ENCODE peak calls at places on chromosomes 4 and X, in seven cellular contexts. J, R, N, M, H, W and D are unnamed samples.
A peak's percentile ranks its signal among the peaks of the same experiment; 100 is the strongest.

GRCh38 chr4:160498211-160498610 is 1395.3 kb downstream of the RAPGEF2 start:
- DNase-seq in J (no peak), H (no peak), W (no peak), R (no peak), N (no peak), M (no peak), D (no peak)

GRCh38 chr4:25031077-25031606 is 396 bp upstream of the LGI2 start:
- DNase-seq in W (no peak), N (no peak), M (peak; percentile 22), R (no peak), J (peak; percentile 69), H (peak; percentile 30), D (peak; percentile 45)

GRCh38 chr4:3805026-3805425 is 38.8 kb downstream of the ADRA2C start:
- DNase-seq in M (no peak), R (no peak), N (no peak), W (no peak), J (no peak), H (no peak), D (no peak)

GRCh38 chrX:10534611-10535010 is 85.8 kb downstream of the MID1 start:
- DNase-seq in R (no peak), N (no peak), M (no peak), W (no peak), J (no peak), H (no peak), D (no peak)

GRCh38 chrX:45142185-45142584 is 58.5 kb downstream of the DIPK2B start:
- DNase-seq in M (no peak), R (no peak), W (no peak), J (no peak), H (no peak), N (no peak), D (no peak)

GRCh38 chr4:4383085-4383484 is 3.8 kb upstream of the NSG1 start:
- DNase-seq in J (no peak), M (peak; percentile 46), R (no peak), W (no peak), H (no peak), N (no peak), D (no peak)

GRCh38 chr4:108171541-108172230 is 3.0 kb upstream of the LEF1 start:
- DNase-seq in H (no peak), M (no peak), J (no peak), W (no peak), R (no peak), N (no peak), D (peak; percentile 55)

GRCh38 chrX:41100819-41101218 is 15.6 kb downstream of the USP9X start:
- DNase-seq in W (no peak), M (no peak), H (no peak), J (no peak), N (no peak), R (no peak), D (no peak)

GRCh38 chrX:133444952-133445831 is 29.9 kb upstream of the GPC4 start:
- DNase-seq in J (peak; percentile 3), R (no peak), M (no peak), W (no peak), N (no peak), H (no peak), D (peak; percentile 41)

GRCh38 chrX:103831803-103832544 is at the start of gene RAB9B:
- DNase-seq in H (peak; percentile 42), J (peak; percentile 7), M (peak; percentile 70), N (no peak), W (peak; percentile 64), R (no peak), D (peak; percentile 59)

GRCh38 chr4:187046471-187046870 is 322.8 kb upstream of the FAT1 start:
- DNase-seq in M (no peak), J (no peak), N (no peak), W (no peak), R (no peak), H (no peak), D (no peak)

GRCh38 chrX:133928365-133928764 is 57.0 kb downstream of the GPC3 start:
- DNase-seq in R (no peak), H (no peak), J (no peak), W (no peak), N (no peak), M (no peak), D (no peak)

GRCh38 chrX:45517090-45517973 is 316.7 kb upstream of the DIPK2B start:
- DNase-seq in J (peak; percentile 39), H (peak; percentile 55), M (no peak), N (no peak), R (no peak), W (no peak), D (no peak)

GRCh38 chrX:130171446-130172126 is at the start of gene RAB33A:
- DNase-seq in J (peak; percentile 28), N (no peak), R (no peak), M (peak; percentile 18), W (peak; percentile 60), H (peak; percentile 21), D (no peak)

GRCh38 chr4:24240655-24241054 is 343.7 kb downstream of the DHX15 start:
- DNase-seq in W (no peak), M (no peak), R (no peak), H (no peak), J (no peak), N (no peak), D (no peak)

DNA sequence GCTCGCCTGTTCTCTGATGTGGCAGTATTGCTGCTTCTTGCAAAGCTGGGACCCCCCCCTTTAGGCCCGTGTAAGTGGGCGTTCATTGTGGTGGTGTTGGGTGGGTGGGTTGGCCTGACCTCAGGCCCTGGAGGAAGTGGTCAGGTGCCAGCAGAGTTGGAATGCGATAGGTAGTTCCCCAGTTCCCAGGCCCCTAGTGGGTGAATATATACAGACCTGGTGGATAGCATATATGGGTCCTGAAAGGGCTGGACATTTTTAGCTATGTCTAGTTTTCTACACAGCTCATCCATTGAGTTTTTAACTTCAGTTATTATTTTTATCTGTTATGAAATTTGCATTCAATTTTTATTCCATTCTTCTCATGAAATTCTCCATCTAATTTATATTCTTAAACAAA is 35.8 kb upstream of the UCP1 start:
- DNase-seq in M (no peak), W (no peak), R (no peak), N (no peak), H (no peak), J (no peak), D (no peak)
- TF ChIP-seq CTCF in M (no peak), W (no peak), R (no peak), N (no peak), H (no peak), J (no peak), D (no peak)

GRCh38 chr4:126404549-126404948 is 1089.8 kb downstream of the FAT4 start:
- DNase-seq in N (no peak), M (no peak), W (no peak), R (no peak), J (no peak), H (no peak), D (no peak)

GRCh38 chr4:126411047-126411446 is 1096.3 kb downstream of the FAT4 start:
- DNase-seq in W (no peak), J (no peak), M (no peak), R (no peak), H (no peak), N (no peak), D (no peak)

DNA sequence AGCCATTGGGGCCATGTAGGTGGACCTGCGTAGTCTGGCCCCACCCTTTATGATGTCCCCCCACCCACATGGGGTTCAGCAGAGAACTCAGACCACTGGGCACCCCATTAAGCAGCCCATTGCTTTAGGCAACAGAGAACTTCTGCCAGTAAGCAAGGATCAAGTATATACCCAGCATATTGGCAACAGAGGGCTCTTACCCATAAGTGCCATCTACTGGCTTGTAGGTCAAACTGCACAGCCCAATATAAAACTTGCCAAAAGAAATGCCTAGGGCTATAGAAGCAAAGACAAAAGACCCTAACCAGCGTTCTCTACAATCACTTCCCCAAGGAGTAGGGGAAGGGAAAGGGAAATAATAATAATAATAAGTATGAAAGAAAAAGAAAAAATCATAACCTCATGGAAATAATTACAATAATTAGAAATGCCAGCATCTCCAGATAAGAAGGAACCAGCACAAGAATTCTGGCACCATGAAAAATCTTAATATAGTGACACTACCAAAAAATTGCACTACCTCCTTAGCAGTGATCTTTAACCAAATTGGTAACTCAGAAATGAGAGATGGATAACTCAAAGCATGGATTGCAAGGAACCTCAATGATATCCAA is 1090.7 kb downstream of the FAT4 start:
- DNase-seq in N (no peak), J (peak; percentile 38), H (peak; percentile 64), R (no peak), W (no peak), M (no peak), D (no peak)
- TF ChIP-seq CTCF in N (no peak), J (peak; percentile 44), H (peak; percentile 60), R (peak; percentile 54), W (peak; percentile 10), M (peak; percentile 60), D (no peak)

DNA sequence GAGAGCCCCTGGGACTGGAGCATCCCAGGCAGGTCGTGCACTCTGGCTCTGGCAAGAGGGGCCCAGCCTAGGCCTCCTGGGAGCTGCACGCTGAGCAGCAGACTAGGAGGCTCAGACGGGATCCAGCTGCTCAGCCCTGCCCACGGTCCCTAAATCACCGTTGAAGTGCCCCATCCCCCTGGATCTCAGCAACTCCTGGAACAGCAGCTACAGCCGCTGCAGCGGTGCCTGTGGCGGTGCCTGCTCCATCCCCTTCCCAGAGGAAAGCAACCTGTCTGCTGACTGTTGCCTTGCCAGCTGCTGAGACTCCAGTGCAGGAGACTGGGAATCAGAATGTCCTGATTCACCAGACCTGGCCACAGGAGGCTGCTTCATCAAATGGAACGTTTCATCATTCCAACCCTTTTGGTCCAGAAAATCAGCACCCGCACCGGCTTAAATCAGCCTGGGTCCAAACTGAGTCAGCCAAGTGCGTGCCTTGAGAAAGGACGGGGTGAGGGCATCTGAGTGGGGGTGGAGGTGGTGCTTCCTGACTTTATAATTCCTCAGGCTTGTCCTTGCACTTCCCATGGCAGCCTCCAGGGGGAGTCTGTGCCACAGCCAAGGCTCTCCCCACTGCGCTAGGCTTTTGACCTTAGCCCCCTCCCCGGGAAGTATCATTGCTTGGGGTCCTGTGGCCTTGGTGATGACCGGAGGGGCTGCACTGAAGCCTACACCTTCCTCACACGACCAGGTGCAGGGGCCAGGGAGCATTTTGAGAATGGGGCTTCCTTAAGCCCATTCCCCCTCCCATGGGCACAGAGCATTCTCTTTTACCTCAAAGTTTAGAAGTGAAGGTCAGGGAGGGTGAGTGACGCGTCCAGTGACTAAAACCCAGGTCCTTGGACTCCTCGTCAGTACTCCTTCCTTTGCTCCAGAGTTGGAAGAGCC is 6.5 kb downstream of the ZNF185 start:
- DNase-seq in R (peak; percentile 19), N (no peak), M (no peak), H (peak; percentile 58), J (peak; percentile 41), W (peak; percentile 45), D (no peak)
- TF ChIP-seq CTCF in R (peak; percentile 72), N (no peak), M (peak; percentile 74), H (peak; percentile 85), J (peak; percentile 75), W (peak; percentile 54), D (peak; percentile 76)

GRCh38 chr4:47840291-47840690 is 2.4 kb upstream of the CORIN start:
- DNase-seq in M (no peak), R (no peak), H (no peak), W (no peak), N (no peak), J (no peak), D (no peak)

GRCh38 chr4:47839259-47839658 is 1.4 kb upstream of the CORIN start:
- DNase-seq in J (peak; percentile 47), R (no peak), H (peak; percentile 35), W (no peak), N (no peak), M (no peak), D (no peak)

GRCh38 chr4:47836655-47837581 is 949 bp downstream of the CORIN start:
- DNase-seq in W (peak; percentile 56), N (peak; percentile 34), J (peak; percentile 84), H (peak; percentile 83), M (peak; percentile 85), R (peak; percentile 37), D (peak; percentile 45)

GRCh38 chr4:47837582-47838294 is at the start of gene CORIN:
- DNase-seq in M (no peak), R (no peak), J (peak; percentile 12), H (no peak), W (no peak), N (no peak), D (no peak)

GRCh38 chr4:47838445-47838844 is 578 bp upstream of the CORIN start:
- DNase-seq in N (no peak), M (no peak), H (no peak), W (no peak), J (peak; percentile 19), R (no peak), D (no peak)
- TF ChIP-seq CTCF in N (no peak), M (no peak), H (no peak), W (no peak), J (no peak), R (no peak), D (no peak)